ENCODE peak calls at places on chromosomes 1 and 21, in eight cellular contexts. E, H, D, F, Z, B, G and M are unnamed samples.

GRCh38 chr21:31558839-31559367 is 100.6 kb upstream of the SOD1 start:
- DNase-seq in H (peak; percentile 87), B (peak; percentile 8), E (peak; percentile 84), Z (peak; percentile 76), G (peak; percentile 87), D (peak; percentile 70), F (peak; percentile 99), M (peak; percentile 89)

GRCh38 chr1:10380594-10381275 is 18.1 kb upstream of the PGD start:
- DNase-seq in F (no peak), D (peak; percentile 35), E (no peak), Z (no peak), B (no peak), H (peak; percentile 93), G (no peak), M (no peak)

GRCh38 chr21:17527240-17527639 is 14.4 kb downstream of the CXADR start:
- DNase-seq in F (no peak), H (peak; percentile 87), B (no peak), G (no peak), D (no peak), Z (no peak), E (no peak), M (no peak)

GRCh38 chr1:41434748-41435449 is 49.6 kb downstream of the EDN2 start:
- DNase-seq in G (no peak), F (no peak), E (no peak), Z (no peak), H (peak; percentile 87), B (no peak), D (no peak), M (no peak)

GRCh38 chr1:15272009-15272781 is 25.2 kb downstream of the FHAD1 start:
- DNase-seq in Z (peak; percentile 44), B (no peak), D (peak; percentile 61), G (no peak), H (peak; percentile 41), F (peak; percentile 73), E (peak; percentile 56), M (no peak)

GRCh38 chr1:186225089-186225488 is 150.0 kb downstream of the TPR start:
- DNase-seq in F (no peak), B (no peak), G (no peak), H (no peak), D (no peak), E (no peak), Z (no peak), M (no peak)

GRCh38 chr1:10217748-10218441 is 7.5 kb downstream of the KIF1B start:
- DNase-seq in B (no peak), H (peak; percentile 36), D (no peak), G (no peak), E (no peak), F (no peak), Z (no peak), M (no peak)

GRCh38 chr1:12052008-12052573 is 11.0 kb upstream of the TNFRSF8 start:
- DNase-seq in B (no peak), Z (peak; percentile 84), E (no peak), G (no peak), F (no peak), D (peak; percentile 43), H (peak; percentile 74), M (no peak)

GRCh38 chr1:205709059-205709398 is 28.7 kb upstream of the SLC45A3 start:
- DNase-seq in Z (no peak), E (no peak), H (peak; percentile 74), F (no peak), D (no peak), G (no peak), B (no peak), M (no peak)

GRCh38 chr1:245858683-245859509 is 648.2 kb downstream of the SMYD3 start:
- DNase-seq in B (no peak), Z (no peak), G (no peak), H (peak; percentile 41), D (no peak), F (no peak), E (no peak), M (no peak)

GRCh38 chr21:20999567-21000169 is 1.5 kb downstream of the NCAM2 start:
- DNase-seq in G (no peak), D (peak; percentile 60), Z (no peak), F (peak; percentile 43), B (no peak), H (peak; percentile 17), E (no peak), M (no peak)

GRCh38 chr1:145871994-145872411 is 13.1 kb upstream of the PIAS3 start:
- DNase-seq in B (no peak), H (peak; percentile 33), D (peak; percentile 25), E (no peak), F (no peak), G (peak; percentile 49), Z (no peak), M (peak; percentile 38)

GRCh38 chr1:205248793-205249601 is 21.3 kb downstream of the TMCC2 start:
- DNase-seq in G (no peak), E (peak; percentile 62), Z (peak; percentile 90), F (no peak), D (peak; percentile 44), B (no peak), H (peak; percentile 57), M (no peak)

GRCh38 chr1:27634166-27634981 is 611 bp downstream of the FGR start:
- DNase-seq in F (no peak), D (no peak), G (peak; percentile 54), Z (no peak), H (no peak), E (no peak), B (no peak), M (no peak)

GRCh38 chr1:82388679-82389078 is 587.9 kb downstream of the ADGRL2 start:
- DNase-seq in Z (no peak), G (no peak), B (no peak), D (no peak), F (no peak), H (peak; percentile 88), E (no peak), M (no peak)

GRCh38 chr1:74584185-74584584 is 71.8 kb upstream of the LRRC53 start:
- DNase-seq in F (no peak), B (no peak), E (no peak), D (no peak), H (peak; percentile 14), G (no peak), Z (no peak), M (no peak)

GRCh38 chr1:99170516-99170915 is 93.8 kb upstream of the PLPPR4 start:
- DNase-seq in H (peak; percentile 63), G (no peak), B (no peak), Z (no peak), F (no peak), D (no peak), E (no peak), M (no peak)

GRCh38 chr1:57163332-57163731 is 197.5 kb upstream of the C8B start:
- DNase-seq in G (no peak), E (no peak), H (no peak), Z (no peak), B (no peak), D (no peak), F (no peak), M (no peak)

GRCh38 chr1:2835650-2836159 is 34.2 kb upstream of the TTC34 start:
- DNase-seq in D (no peak), F (no peak), G (no peak), B (no peak), Z (no peak), H (no peak), E (no peak), M (no peak)
- H3K9me3 ChIP-seq in D (no peaks in the 10 kb centered on the region), F (peaks cover 2% of the 10 kb centered on the region), G (no peaks in the 10 kb centered on the region), B (no peaks in the 10 kb centered on the region), Z (no peaks in the 10 kb centered on the region), H (peaks cover 2% of the 10 kb centered on the region), E (no peaks in the 10 kb centered on the region), M (no peaks in the 10 kb centered on the region)

GRCh38 chr21:41576010-41576615 is 68.2 kb upstream of the TMPRSS2 start:
- DNase-seq in B (no peak), G (no peak), F (no peak), H (no peak), E (no peak), D (no peak), Z (no peak), M (no peak)
- H3K9me3 ChIP-seq in B (no peaks in the 10 kb centered on the region), G (no peaks in the 10 kb centered on the region), F (peaks cover 31% of the 10 kb centered on the region), H (no peaks in the 10 kb centered on the region), E (peaks cover 40% of the 10 kb centered on the region), D (no peaks in the 10 kb centered on the region), Z (peaks cover 8% of the 10 kb centered on the region), M (peaks cover 27% of the 10 kb centered on the region)

GRCh38 chr1:167330601-167331293 is 110.1 kb downstream of the POU2F1 start:
- DNase-seq in Z (no peak), E (no peak), F (no peak), H (no peak), D (no peak), B (no peak), G (no peak), M (no peak)

GRCh38 chr1:167328762-167329483 is 108.2 kb downstream of the POU2F1 start:
- DNase-seq in E (no peak), D (no peak), F (peak; percentile 80), G (no peak), H (peak; percentile 16), B (no peak), Z (no peak), M (no peak)

GRCh38 chr1:167328306-167328705 is 107.6 kb downstream of the POU2F1 start:
- DNase-seq in G (no peak), D (no peak), H (no peak), E (no peak), Z (no peak), F (no peak), B (no peak), M (no peak)

GRCh38 chr1:167322483-167322882 is 101.8 kb downstream of the POU2F1 start:
- DNase-seq in Z (no peak), F (no peak), G (no peak), H (no peak), E (no peak), B (no peak), D (no peak), M (no peak)

DNA sequence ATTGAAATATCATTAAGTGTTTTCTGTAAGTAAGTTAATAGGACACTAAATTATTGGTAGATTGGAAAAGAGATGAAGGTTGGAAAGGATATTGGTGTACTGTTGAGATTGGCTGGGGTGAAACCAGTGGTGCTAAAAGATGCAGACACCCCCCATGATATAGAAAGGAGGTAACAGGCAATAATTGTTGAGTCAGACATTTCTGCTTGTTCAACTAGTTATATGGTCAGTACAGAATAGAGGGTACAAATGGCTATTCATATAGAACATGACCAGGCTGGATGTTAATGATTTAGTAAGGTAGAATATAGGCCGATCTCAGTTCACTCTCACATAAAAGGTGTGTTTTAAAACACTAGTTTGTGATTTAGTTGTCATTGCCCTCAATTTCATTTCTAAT is 104.5 kb downstream of the POU2F1 start:
- DNase-seq in H (no peak), E (no peak), F (no peak), D (no peak), G (no peak), B (no peak), Z (no peak), M (no peak)
- H3K9me3 ChIP-seq in H (peaks cover 12% of the 10 kb centered on the region), E (peaks cover 42% of the 10 kb centered on the region), F (no peaks in the 10 kb centered on the region), D (peaks cover 5% of the 10 kb centered on the region), G (peaks cover 21% of the 10 kb centered on the region), B (no peaks in the 10 kb centered on the region), Z (peaks cover 36% of the 10 kb centered on the region), M (peaks cover 39% of the 10 kb centered on the region)

GRCh38 chr1:216389774-216390173 is 33.5 kb downstream of the USH2A start:
- DNase-seq in B (no peak), G (no peak), E (no peak), D (no peak), F (no peak), Z (no peak), H (no peak), M (no peak)
- H3K9me3 ChIP-seq in B (no peaks in the 10 kb centered on the region), G (no peaks in the 10 kb centered on the region), E (no peaks in the 10 kb centered on the region), D (no peaks in the 10 kb centered on the region), F (no peaks in the 10 kb centered on the region), Z (no peaks in the 10 kb centered on the region), H (no peaks in the 10 kb centered on the region), M (no peaks in the 10 kb centered on the region)

GRCh38 chr1:152110365-152110859 is 4.8 kb downstream of the TCHH start:
- DNase-seq in B (no peak), D (no peak), E (no peak), Z (no peak), G (no peak), F (peak; percentile 34), H (peak; percentile 46), M (no peak)
- H3K9me3 ChIP-seq in B (peaks cover 6% of the 10 kb centered on the region), D (no peaks in the 10 kb centered on the region), E (no peaks in the 10 kb centered on the region), Z (peaks cover 4% of the 10 kb centered on the region), G (no peaks in the 10 kb centered on the region), F (peaks cover 54% of the 10 kb centered on the region), H (peaks cover 15% of the 10 kb centered on the region), M (no peaks in the 10 kb centered on the region)